ENCODE peak calls at places on chromosome 1, in eight cellular contexts. P is transverse colon, Z is endothelial cell of umbilical vein, S is HCT116, X is prostate gland, K is breast epithelium, D is GM12892, Y is esophagus muscularis mucosa. J is an unnamed sample.
A peak's percentile ranks its signal among the peaks of the same experiment; 100 is the strongest.

GRCh38 chr1:203325418-203326091 is 20.2 kb downstream of the BTG2 start:
- DNase-seq in P (peak; percentile 77), Z (peak; percentile 83), S (no peak), X (peak; percentile 65), K (no peak), D (peak; percentile 54), Y (no peak), J (no peak)

GRCh38 chr1:84722794-84723193 is 32.5 kb upstream of the SSX2IP start:
- DNase-seq in P (no peak), Z (no peak), S (no peak), X (no peak), K (no peak), D (no peak), Y (no peak), J (no peak)

GRCh38 chr1:186307445-186307844 is 67.6 kb downstream of the TPR start:
- DNase-seq in P (no peak), Z (no peak), S (no peak), X (no peak), K (no peak), D (no peak), Y (no peak), J (no peak)

GRCh38 chr1:181112071-181112929 is 23.8 kb downstream of the IER5 start:
- DNase-seq in P (peak; percentile 77), Z (peak; percentile 87), S (peak; percentile 96), X (peak; percentile 85), K (peak; percentile 91), D (no peak), Y (peak; percentile 96), J (no peak)

GRCh38 chr1:44630116-44630515 is 44.2 kb downstream of the TMEM53 start:
- DNase-seq in P (no peak), Z (no peak), S (no peak), X (no peak), K (no peak), D (no peak), Y (no peak), J (no peak)

GRCh38 chr1:43044572-43045361 is 86.1 kb upstream of the SLC2A1 start:
- DNase-seq in P (no peak), Z (no peak), S (no peak), X (no peak), K (no peak), D (no peak), Y (no peak), J (no peak)

GRCh38 chr1:15261155-15262002 is 14.4 kb downstream of the FHAD1 start:
- DNase-seq in P (peak; percentile 52), Z (peak; percentile 74), S (peak; percentile 57), X (no peak), K (no peak), D (no peak), Y (peak; percentile 91), J (no peak)

GRCh38 chr1:10735603-10736305 is 60.7 kb downstream of the CASZ1 start:
- DNase-seq in P (no peak), Z (no peak), S (no peak), X (no peak), K (no peak), D (no peak), Y (no peak), J (no peak)

GRCh38 chr1:239963861-239964260 is 127.8 kb upstream of the FMN2 start:
- DNase-seq in P (no peak), Z (no peak), S (no peak), X (no peak), K (no peak), D (no peak), Y (peak; percentile 77), J (no peak)

GRCh38 chr1:99005142-99005491 is 456 bp upstream of the PLPPR5 start:
- DNase-seq in P (no peak), Z (no peak), S (no peak), X (no peak), K (no peak), D (no peak), Y (no peak), J (no peak)

GRCh38 chr1:56666112-56666608 is 21.0 kb downstream of the PRKAA2 start:
- DNase-seq in P (no peak), Z (no peak), S (no peak), X (no peak), K (no peak), D (no peak), Y (no peak), J (no peak)

GRCh38 chr1:152774875-152775274 is at the start of gene LCE1F:
- DNase-seq in P (no peak), Z (no peak), S (peak; percentile 15), X (no peak), K (no peak), D (no peak), Y (no peak), J (no peak)

GRCh38 chr1:99305626-99306025 is 41.3 kb downstream of the PLPPR4 start:
- DNase-seq in P (no peak), Z (no peak), S (no peak), X (no peak), K (no peak), D (no peak), Y (no peak), J (no peak)

GRCh38 chr1:115432061-115432460 is 94.0 kb upstream of the NGF start:
- DNase-seq in P (no peak), Z (no peak), S (no peak), X (no peak), K (no peak), D (no peak), Y (peak; percentile 45), J (no peak)

GRCh38 chr1:97307151-97307550 is 585.6 kb downstream of the PTBP2 start:
- DNase-seq in P (no peak), Z (no peak), S (no peak), X (no peak), K (no peak), D (no peak), Y (no peak), J (no peak)

GRCh38 chr1:109148838-109149555 is 35.1 kb downstream of the ELAPOR1 start:
- DNase-seq in P (no peak), Z (no peak), S (no peak), X (no peak), K (no peak), D (no peak), Y (no peak), J (no peak)

GRCh38 chr1:30929135-30929889 is 20.8 kb upstream of the SDC3 start:
- DNase-seq in P (peak; percentile 31), Z (peak; percentile 55), S (no peak), X (no peak), K (no peak), D (no peak), Y (peak; percentile 89), J (no peak)

GRCh38 chr1:156693858-156694562 is 11.4 kb downstream of the CRABP2 start:
- DNase-seq in P (no peak), Z (no peak), S (no peak), X (no peak), K (no peak), D (no peak), Y (no peak), J (no peak)

GRCh38 chr1:156692958-156693857 is 12.2 kb downstream of the CRABP2 start:
- DNase-seq in P (peak; percentile 22), Z (no peak), S (no peak), X (peak; percentile 39), K (peak; percentile 77), D (no peak), Y (no peak), J (no peak)

GRCh38 chr1:156692409-156692957 is 12.9 kb downstream of the CRABP2 start:
- DNase-seq in P (no peak), Z (no peak), S (no peak), X (no peak), K (peak; percentile 56), D (no peak), Y (no peak), J (no peak)

GRCh38 chr1:156696755-156697154 is 8.6 kb downstream of the CRABP2 start:
- DNase-seq in P (no peak), Z (no peak), S (no peak), X (no peak), K (no peak), D (no peak), Y (no peak), J (no peak)

DNA sequence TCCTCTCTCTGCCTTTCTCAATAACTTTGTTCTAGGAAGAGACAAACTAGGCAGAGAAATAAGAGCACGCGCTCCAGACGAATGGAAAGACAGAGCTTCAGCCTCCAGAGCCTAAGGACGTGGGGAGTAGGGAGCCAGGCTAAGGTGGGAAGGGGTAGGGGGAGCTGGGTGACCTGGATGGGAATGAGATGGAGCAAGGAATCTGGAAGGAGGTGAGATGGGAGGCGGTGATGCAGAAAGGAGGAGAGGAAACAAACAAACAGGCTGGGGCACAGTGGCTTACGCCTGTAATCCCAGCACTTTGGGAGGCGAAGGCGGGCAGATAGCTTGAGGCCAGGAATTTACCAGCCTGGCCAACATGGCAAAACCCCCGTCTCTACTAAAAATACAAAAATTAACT is 10.8 kb downstream of the CRABP2 start:
- DNase-seq in P (no peak), Z (no peak), S (no peak), X (no peak), K (no peak), D (no peak), Y (no peak), J (no peak)
- TF ChIP-seq POLR2A in P (no peak), Z (no peak), S (no peak), X (no peak), K (no peak), D (no peak), Y (no peak), J (no peak)

GRCh38 chr1:8176279-8176678 is 141.6 kb upstream of the SLC45A1 start:
- DNase-seq in P (no peak), Z (no peak), S (no peak), X (no peak), K (no peak), D (no peak), Y (no peak), J (no peak)

GRCh38 chr1:8185400-8185799 is 132.5 kb upstream of the SLC45A1 start:
- DNase-seq in P (no peak), Z (no peak), S (no peak), X (no peak), K (no peak), D (no peak), Y (no peak), J (no peak)

GRCh38 chr1:8184301-8184700 is 133.6 kb upstream of the SLC45A1 start:
- DNase-seq in P (no peak), Z (no peak), S (no peak), X (no peak), K (no peak), D (no peak), Y (no peak), J (no peak)

GRCh38 chr1:8179132-8179793 is 138.7 kb upstream of the SLC45A1 start:
- DNase-seq in P (no peak), Z (no peak), S (no peak), X (no peak), K (no peak), D (no peak), Y (no peak), J (no peak)

GRCh38 chr1:8182034-8182761 is 135.7 kb upstream of the SLC45A1 start:
- DNase-seq in P (peak; percentile 27), Z (peak; percentile 92), S (peak; percentile 96), X (peak; percentile 82), K (no peak), D (no peak), Y (no peak), J (no peak)
- TF ChIP-seq POLR2AphosphoS5 in P (no peak), Z (peak; percentile 62), S (peak; percentile 57), X (peak; percentile 90), K (peak; percentile 13), D (no peak), Y (no peak), J (no peak)

GRCh38 chr1:197146108-197147095 is at the start of gene ASPM:
- DNase-seq in P (peak; percentile 95), Z (peak; percentile 96), S (peak; percentile 83), X (peak; percentile 93), K (peak; percentile 92), D (peak; percentile 67), Y (peak; percentile 98), J (peak; percentile 63)
- TF ChIP-seq POLR2A in P (no peak), Z (peak; percentile 4), S (peak; percentile 23), X (no peak), K (no peak), D (no peak), Y (no peak), J (peak; percentile 21)

GRCh38 chr1:9181990-9182783 is 52.4 kb upstream of the H6PD start:
- DNase-seq in P (peak; percentile 53), Z (peak; percentile 64), S (no peak), X (no peak), K (no peak), D (peak; percentile 59), Y (no peak), J (peak; percentile 61)
- TF ChIP-seq POLR2AphosphoS5 in P (no peak), Z (peak; percentile 54), S (peak; percentile 75), X (no peak), K (peak; percentile 38), D (no peak), Y (no peak), J (no peak)

J was measured in GM12891.